ENCODE peak calls at places on chromosomes 6 and 20, in eight cellular contexts. O is HL-60; F is H7; X is CD8-positive, alpha-beta T cell; K is A549; Q is adipocyte; H is ovary; U is esophagus squamous epithelium. T is an unnamed sample.

GRCh38 chr6:160248538-160248937 is 10.1 kb downstream of the SLC22A2 start:
- DNase-seq in Q (no peak), X (no peak), F (no peak), U (no peak), K (peak; percentile 29), O (no peak), H (no peak), T (no peak)

GRCh38 chr20:58647814-58648501 is 3.1 kb upstream of the STX16 start:
- DNase-seq in K (no peak), U (no peak), F (no peak), Q (peak; percentile 63), H (no peak), X (no peak), O (no peak), T (no peak)

GRCh38 chr6:90645634-90646033 is 58.8 kb upstream of the MAP3K7 start:
- DNase-seq in F (no peak), U (no peak), K (no peak), O (no peak), H (no peak), X (no peak), Q (no peak), T (no peak)

GRCh38 chr6:168133707-168134398 is 54.8 kb upstream of the FRMD1 start:
- DNase-seq in F (peak; percentile 22), O (no peak), K (no peak), U (no peak), X (no peak), Q (no peak), H (peak; percentile 11), T (no peak)

GRCh38 chr6:146381486-146381885 is 162.1 kb upstream of the RAB32 start:
- DNase-seq in X (no peak), O (no peak), H (no peak), F (no peak), Q (no peak), K (no peak), U (no peak), T (no peak)

GRCh38 chr20:25136643-25137559 is 55.0 kb upstream of the VSX1 start:
- DNase-seq in O (no peak), Q (peak; percentile 87), F (no peak), H (no peak), X (no peak), U (no peak), K (peak; percentile 87), T (no peak)

GRCh38 chr20:51536116-51537069 is 6.1 kb downstream of the NFATC2 start:
- DNase-seq in U (no peak), O (peak; percentile 30), Q (no peak), X (no peak), K (no peak), H (no peak), F (no peak), T (no peak)

GRCh38 chr20:10263385-10264165 is 44.9 kb downstream of the SNAP25 start:
- DNase-seq in H (no peak), X (no peak), K (no peak), F (no peak), O (no peak), U (no peak), Q (peak; percentile 51), T (no peak)

GRCh38 chr6:170209354-170210025 is 81.4 kb downstream of the DLL1 start:
- DNase-seq in O (no peak), U (no peak), X (peak; percentile 3), K (no peak), Q (no peak), H (no peak), F (no peak), T (no peak)

GRCh38 chr6:72040106-72040505 is 153.8 kb downstream of the RIMS1 start:
- DNase-seq in U (no peak), F (no peak), X (no peak), H (no peak), K (no peak), Q (peak; percentile 43), O (no peak), T (no peak)

GRCh38 chr20:45100563-45101245 is at the start of gene KCNS1:
- DNase-seq in H (no peak), U (no peak), O (peak; percentile 34), X (no peak), K (no peak), Q (no peak), F (peak; percentile 93), T (no peak)

GRCh38 chr6:73264446-73264845 is 1.4 kb upstream of the KHDC1 start:
- DNase-seq in U (no peak), F (no peak), H (no peak), Q (no peak), O (no peak), X (no peak), K (no peak), T (peak; percentile 48)

GRCh38 chr6:162017551-162017950 is 710.0 kb downstream of the PRKN start:
- DNase-seq in U (no peak), K (no peak), X (no peak), Q (no peak), H (no peak), F (no peak), O (no peak), T (no peak)

GRCh38 chr20:58169441-58169840 is 59.0 kb downstream of the ANKRD60 start:
- DNase-seq in H (no peak), X (no peak), O (no peak), U (no peak), Q (peak; percentile 56), F (no peak), K (no peak), T (no peak)

GRCh38 chr6:41451039-41451438 is 95.1 kb upstream of the FOXP4 start:
- DNase-seq in F (peak; percentile 85), U (no peak), K (no peak), X (no peak), Q (no peak), O (no peak), H (no peak), T (peak; percentile 65)

GRCh38 chr6:135535989-135536414 is 38.5 kb upstream of the AHI1 start:
- DNase-seq in U (no peak), K (peak; percentile 24), O (no peak), X (no peak), Q (peak; percentile 88), H (peak; percentile 25), F (peak; percentile 38), T (no peak)

GRCh38 chr6:93418448-93419303 is 683 bp downstream of the EPHA7 start:
- DNase-seq in F (peak; percentile 78), K (peak; percentile 1), U (no peak), O (no peak), X (no peak), H (peak; percentile 28), Q (peak; percentile 29), T (no peak)
- H3K4me3 ChIP-seq in F (peak overlapping the region; percentile 91), K (peak overlapping the region; percentile 48), U (peak overlapping the region; percentile 58), O (peak overlapping the region; percentile 5), X (peak overlapping the region; percentile 47), H (peak overlapping the region; percentile 49), Q (peak overlapping the region; percentile 82), T (peak overlapping the region; percentile 30)

DNA sequence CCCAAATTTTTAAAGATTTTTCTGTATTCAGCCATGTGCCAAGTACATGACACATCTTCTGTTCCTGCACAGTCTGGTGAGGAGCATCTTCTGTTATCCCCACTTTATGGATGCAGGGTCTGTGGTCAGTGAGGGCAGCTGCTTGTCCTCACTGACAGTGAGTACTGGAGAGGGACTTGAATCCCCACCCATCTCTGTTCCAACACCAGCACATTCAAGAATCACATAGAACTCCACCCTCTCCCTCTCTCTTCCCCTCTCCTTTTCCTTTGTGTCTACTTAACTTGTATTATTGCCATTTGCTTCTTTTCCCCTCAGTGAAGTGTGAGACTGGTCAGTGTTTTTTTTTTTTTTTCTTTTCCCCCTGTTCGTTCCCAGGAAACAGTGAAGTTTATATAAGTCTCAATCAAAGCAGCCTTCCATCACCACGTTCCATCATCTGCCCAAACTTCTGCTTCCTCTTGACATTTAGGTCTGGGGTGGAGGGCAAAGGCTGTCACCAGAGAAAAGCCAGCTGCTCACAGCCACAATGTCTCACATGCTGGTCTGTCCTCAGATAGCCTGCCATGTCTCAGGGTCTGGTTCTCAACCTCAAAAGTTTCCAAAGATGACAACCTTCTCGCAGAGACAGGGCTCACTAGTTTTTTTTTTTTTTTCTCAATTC is 110.0 kb upstream of the SSTR4 start:
- DNase-seq in U (no peak), Q (no peak), X (no peak), O (no peak), K (no peak), H (no peak), F (no peak), T (no peak)
- H3K4me3 ChIP-seq in U (no peak overlapping the region), Q (no peak overlapping the region), X (no peak overlapping the region), O (no peak overlapping the region), K (no peak overlapping the region), H (no peak overlapping the region), F (no peak overlapping the region), T (no peak overlapping the region)

DNA sequence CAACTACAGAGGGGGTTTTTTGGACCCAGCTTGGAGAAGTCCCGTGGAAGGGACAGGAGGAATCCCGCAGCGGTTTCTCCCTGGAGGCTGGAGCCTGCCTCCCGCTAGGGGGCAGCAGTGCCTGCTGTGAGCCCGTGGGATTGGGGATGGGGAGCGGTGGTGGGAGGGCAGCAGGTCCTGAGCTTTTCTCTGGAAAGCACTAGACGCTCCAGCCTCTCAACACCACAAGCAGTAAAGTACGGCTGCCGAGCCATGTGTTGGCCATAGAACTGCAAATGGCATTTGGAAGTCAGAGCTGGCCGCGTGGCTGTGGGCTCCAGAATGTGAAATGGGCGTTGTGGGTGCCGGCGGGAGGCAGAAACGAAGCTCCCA is 47.8 kb downstream of the GMPR start:
- DNase-seq in Q (peak; percentile 54), K (peak; percentile 55), H (no peak), O (peak; percentile 38), U (no peak), F (peak; percentile 93), X (peak; percentile 6), T (no peak)
- H3K4me3 ChIP-seq in Q (no peak overlapping the region), K (no peak overlapping the region), H (no peak overlapping the region), O (no peak overlapping the region), U (no peak overlapping the region), F (peak overlapping the region; percentile 10), X (no peak overlapping the region), T (no peak overlapping the region)

GRCh38 chr20:41005361-41005729 is 23.3 kb upstream of the TOP1 start:
- DNase-seq in K (peak; percentile 54), U (peak; percentile 40), Q (peak; percentile 76), F (no peak), H (peak; percentile 90), O (no peak), X (no peak), T (no peak)
- H3K4me3 ChIP-seq in K (no peak overlapping the region), U (peak overlapping the region; percentile 1), Q (no peak overlapping the region), F (no peak overlapping the region), H (no peak overlapping the region), O (no peak overlapping the region), X (no peak overlapping the region), T (no peak overlapping the region)

GRCh38 chr6:13215390-13215789 is 112.9 kb downstream of the TBC1D7 start:
- DNase-seq in F (no peak), X (no peak), K (no peak), H (no peak), U (no peak), O (no peak), Q (no peak), T (no peak)
- H3K4me3 ChIP-seq in F (no peak overlapping the region), X (no peak overlapping the region), K (no peak overlapping the region), H (no peak overlapping the region), U (no peak overlapping the region), O (no peak overlapping the region), Q (no peak overlapping the region), T (no peak overlapping the region)

GRCh38 chr6:138545621-138545980 is 46.3 kb upstream of the NHSL1 start:
- DNase-seq in H (peak; percentile 25), K (no peak), X (no peak), U (no peak), Q (no peak), F (peak; percentile 73), O (no peak), T (peak; percentile 46)
- H3K4me3 ChIP-seq in H (no peak overlapping the region), K (no peak overlapping the region), X (no peak overlapping the region), U (peak overlapping the region; percentile 49), Q (peak overlapping the region; percentile 91), F (no peak overlapping the region), O (no peak overlapping the region), T (no peak overlapping the region)

GRCh38 chr20:56069016-56069415 is 63.7 kb upstream of the CBLN4 start:
- DNase-seq in U (no peak), K (no peak), F (no peak), X (no peak), Q (no peak), O (no peak), H (no peak), T (no peak)

GRCh38 chr20:56072165-56072564 is 66.8 kb upstream of the CBLN4 start:
- DNase-seq in O (no peak), U (no peak), F (no peak), H (no peak), X (no peak), Q (no peak), K (no peak), T (no peak)
- H3K4me3 ChIP-seq in O (no peak overlapping the region), U (no peak overlapping the region), F (no peak overlapping the region), H (no peak overlapping the region), X (no peak overlapping the region), Q (no peak overlapping the region), K (no peak overlapping the region), T (no peak overlapping the region)

T was measured in Caco-2.